ENCODE peak calls at places on chromosomes 3 and 15, in seven cellular contexts. J, M, G, P, Q, T and V are unnamed samples.

GRCh38 chr3:150391200-150391599 is 16.9 kb upstream of the TSC22D2 start:
- DNase-seq in J (peak), M (no peak), G (no peak), P (no peak), Q (no peak), T (no peak), V (no peak)

GRCh38 chr3:195119461-195120198 is 151.3 kb downstream of the XXYLT1 start:
- DNase-seq in J (peak), M (no peak), G (no peak), P (no peak), Q (peak), T (no peak), V (no peak)

GRCh38 chr3:133797396-133798105 is 8.1 kb upstream of the SRPRB start:
- DNase-seq in J (peak), M (no peak), G (no peak), P (no peak), Q (no peak), T (no peak), V (no peak)

GRCh38 chr3:100257601-100258000 is 3.2 kb upstream of the TBC1D23 start:
- DNase-seq in J (peak), M (no peak), G (no peak), P (no peak), Q (peak), T (no peak), V (no peak)

GRCh38 chr15:63502137-63502801 is 2.1 kb upstream of the USP3 start:
- DNase-seq in J (no peak), M (no peak), G (peak), P (no peak), Q (no peak), T (no peak), V (peak)

GRCh38 chr3:4474683-4475490 is 7.8 kb upstream of the SUMF1 start:
- DNase-seq in J (peak), M (no peak), G (no peak), P (no peak), Q (peak), T (no peak), V (no peak)

GRCh38 chr3:60979861-60980739 is 271.2 kb downstream of the FHIT start:
- DNase-seq in J (peak), M (no peak), G (no peak), P (no peak), Q (no peak), T (no peak), V (no peak)

GRCh38 chr3:15903164-15903563 is 105.4 kb upstream of the ANKRD28 start:
- DNase-seq in J (peak), M (no peak), G (peak), P (no peak), Q (peak), T (no peak), V (no peak)

GRCh38 chr15:80431635-80432034 is 27.5 kb downstream of the ARNT2 start:
- DNase-seq in J (no peak), M (no peak), G (no peak), P (no peak), Q (no peak), T (no peak), V (no peak)

GRCh38 chr3:146968204-146968651 is 363.1 kb upstream of the PLSCR5 start:
- DNase-seq in J (peak), M (no peak), G (no peak), P (no peak), Q (peak), T (no peak), V (no peak)

GRCh38 chr3:64595253-64595694 is 92.5 kb downstream of the ADAMTS9 start:
- DNase-seq in J (peak), M (no peak), G (no peak), P (no peak), Q (peak), T (no peak), V (peak)

GRCh38 chr3:171077261-171077660 is 50.7 kb upstream of the SLC2A2 start:
- DNase-seq in J (no peak), M (no peak), G (no peak), P (no peak), Q (no peak), T (no peak), V (no peak)

GRCh38 chr15:90178468-90179435 is 22.4 kb upstream of the SEMA4B start:
- DNase-seq in J (no peak), M (no peak), G (no peak), P (no peak), Q (no peak), T (no peak), V (no peak)

GRCh38 chr3:123700791-123701712 is 116.2 kb upstream of the HACD2 start:
- DNase-seq in J (no peak), M (no peak), G (no peak), P (no peak), Q (no peak), T (no peak), V (no peak)

GRCh38 chr3:10011644-10012043 is 14.6 kb upstream of the FANCD2 start:
- DNase-seq in J (peak), M (no peak), G (no peak), P (no peak), Q (no peak), T (no peak), V (no peak)

GRCh38 chr3:59873576-59874230 is 823.9 kb upstream of the CFAP20DC start:
- DNase-seq in J (no peak), M (no peak), G (no peak), P (no peak), Q (no peak), T (no peak), V (no peak)

GRCh38 chr3:72054976-72055375 is 270.0 kb upstream of the PROK2 start:
- DNase-seq in J (no peak), M (no peak), G (no peak), P (no peak), Q (no peak), T (no peak), V (no peak)

GRCh38 chr3:117926819-117927218 is 1107.8 kb downstream of the IGSF11 start:
- DNase-seq in J (no peak), M (no peak), G (no peak), P (no peak), Q (no peak), T (no peak), V (no peak)

GRCh38 chr3:76645724-76646123 is 394.2 kb upstream of the ROBO2 start:
- DNase-seq in J (no peak), M (no peak), G (no peak), P (no peak), Q (no peak), T (no peak), V (no peak)

GRCh38 chr15:61132211-61132610 is 96.9 kb downstream of the RORA start:
- DNase-seq in J (no peak), M (no peak), G (no peak), P (no peak), Q (no peak), T (no peak), V (peak)

GRCh38 chr3:25662921-25663320 is 1.8 kb downstream of the TOP2B start:
- DNase-seq in J (no peak), M (no peak), G (no peak), P (no peak), Q (no peak), T (no peak), V (no peak)

GRCh38 chr15:98412852-98413251 is 235.5 kb upstream of the IGF1R start:
- DNase-seq in J (no peak), M (no peak), G (no peak), P (no peak), Q (no peak), T (no peak), V (no peak)